ENCODE peak calls at places on chromosome 9, in eight cellular contexts. T, L, Q, X, F, O, V and J are unnamed samples.

GRCh38 chr9:90142580-90142979 is 500.0 kb downstream of the DIRAS2 start:
- DNase-seq in T (peak), L (peak), Q (no peak), X (peak), F (no peak), O (peak), V (peak), J (peak)

GRCh38 chr9:99356512-99356971 is 134.5 kb downstream of the SEC61B start:
- DNase-seq in T (no peak), L (peak), Q (no peak), X (no peak), F (no peak), O (no peak), V (no peak), J (no peak)

GRCh38 chr9:133587466-133587865 is 21.7 kb downstream of the FAM163B start:
- DNase-seq in T (no peak), L (no peak), Q (no peak), X (no peak), F (no peak), O (no peak), V (no peak), J (no peak)

GRCh38 chr9:105438136-105438839 is 9.5 kb upstream of the FSD1L start:
- DNase-seq in T (no peak), L (no peak), Q (no peak), X (no peak), F (no peak), O (no peak), V (no peak), J (no peak)

GRCh38 chr9:110802416-110803035 is 133.9 kb downstream of the MUSK start:
- DNase-seq in T (no peak), L (no peak), Q (peak), X (no peak), F (no peak), O (no peak), V (no peak), J (no peak)

GRCh38 chr9:81183763-81184162 is 505.6 kb downstream of the TLE1 start:
- DNase-seq in T (no peak), L (no peak), Q (peak), X (no peak), F (no peak), O (no peak), V (no peak), J (no peak)

GRCh38 chr9:105979359-105979758 is 285.0 kb downstream of the TMEM38B start:
- DNase-seq in T (no peak), L (no peak), Q (no peak), X (no peak), F (no peak), O (no peak), V (no peak), J (no peak)

GRCh38 chr9:673264-673965 is 168.1 kb upstream of the DMRT1 start:
- DNase-seq in T (no peak), L (no peak), Q (no peak), X (no peak), F (no peak), O (no peak), V (no peak), J (no peak)

GRCh38 chr9:131675437-131676022 is 64.3 kb downstream of the RAPGEF1 start:
- DNase-seq in T (no peak), L (no peak), Q (no peak), X (no peak), F (no peak), O (no peak), V (no peak), J (no peak)

GRCh38 chr9:122444366-122444765 is 33.4 kb downstream of the OR1J1 start:
- DNase-seq in T (no peak), L (no peak), Q (peak), X (no peak), F (no peak), O (no peak), V (no peak), J (no peak)

GRCh38 chr9:123835821-123836220 is 94.1 kb downstream of the DENND1A start:
- DNase-seq in T (no peak), L (no peak), Q (no peak), X (no peak), F (no peak), O (no peak), V (no peak), J (no peak)

DNA sequence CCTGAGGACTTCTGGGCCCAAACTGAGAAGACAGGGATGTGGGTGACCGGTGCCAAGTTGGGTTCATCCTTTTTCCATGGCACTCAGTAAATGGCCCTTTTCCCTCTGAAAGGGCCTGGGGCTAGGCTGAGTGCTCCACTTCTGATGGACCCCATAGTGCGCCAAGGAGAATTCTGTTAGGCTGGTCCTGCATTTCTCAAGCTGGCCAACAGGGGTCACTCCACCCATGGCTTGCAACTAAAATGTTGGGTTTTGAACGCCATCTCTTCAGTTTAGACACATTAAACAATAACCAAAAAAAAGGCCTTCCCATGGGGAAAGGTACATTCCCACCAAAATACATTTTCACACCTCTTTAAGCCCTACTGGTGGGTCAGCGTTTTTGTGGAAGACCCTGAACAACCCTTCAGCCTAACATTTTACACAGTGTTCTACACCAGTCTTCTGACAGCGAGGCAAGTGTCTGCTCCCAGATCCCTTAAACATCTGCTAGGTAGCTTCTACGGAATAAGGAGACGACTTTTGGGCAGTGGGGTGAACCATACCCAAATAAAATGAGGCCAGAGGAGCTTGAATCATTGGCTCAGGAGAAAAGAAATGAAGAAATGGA is 27.3 kb downstream of the CNTFR start:
- DNase-seq in T (no peak), L (no peak), Q (no peak), X (no peak), F (no peak), O (no peak), V (no peak), J (no peak)
- TF ChIP-seq CTCF in T (peak), L (peak), Q (peak), X (peak), F (peak), O (peak), V (peak), J (peak)

DNA sequence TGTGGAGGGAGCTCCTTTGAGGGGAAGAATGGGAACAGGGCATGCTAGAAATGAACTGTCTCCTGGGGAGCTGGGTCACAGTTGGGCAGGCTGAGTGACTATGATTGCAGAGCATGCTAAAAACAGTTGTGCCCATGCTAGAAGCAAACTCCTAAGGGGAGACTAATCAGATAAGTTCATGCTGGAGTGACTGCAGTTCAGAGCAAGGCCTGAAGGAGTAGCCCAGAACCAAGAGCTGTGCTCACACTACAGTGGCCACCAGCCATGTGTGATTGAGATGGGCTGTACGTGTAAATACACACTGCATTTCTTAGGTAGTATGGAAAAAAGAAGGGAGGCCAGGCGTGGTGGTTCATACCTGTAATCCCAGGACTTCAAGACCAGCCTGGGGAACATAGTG is 10.3 kb upstream of the AK1 start:
- DNase-seq in T (no peak), L (no peak), Q (no peak), X (no peak), F (no peak), O (no peak), V (peak), J (no peak)
- TF ChIP-seq CTCF in T (peak), L (no peak), Q (no peak), X (no peak), F (peak), O (peak), V (no peak), J (peak)

GRCh38 chr9:33817327-33818166 is 587 bp downstream of the UBE2R2 start:
- DNase-seq in T (peak), L (peak), Q (peak), X (peak), F (peak), O (peak), V (peak), J (no peak)
- TF ChIP-seq CTCF in T (no peak), L (peak), Q (peak), X (no peak), F (peak), O (peak), V (peak), J (no peak)

GRCh38 chr9:127283917-127284316 is 19.3 kb downstream of the GARNL3 start:
- DNase-seq in T (no peak), L (no peak), Q (peak), X (peak), F (no peak), O (peak), V (no peak), J (no peak)
- TF ChIP-seq CTCF in T (no peak), L (no peak), Q (peak), X (no peak), F (no peak), O (peak), V (peak), J (peak)

DNA sequence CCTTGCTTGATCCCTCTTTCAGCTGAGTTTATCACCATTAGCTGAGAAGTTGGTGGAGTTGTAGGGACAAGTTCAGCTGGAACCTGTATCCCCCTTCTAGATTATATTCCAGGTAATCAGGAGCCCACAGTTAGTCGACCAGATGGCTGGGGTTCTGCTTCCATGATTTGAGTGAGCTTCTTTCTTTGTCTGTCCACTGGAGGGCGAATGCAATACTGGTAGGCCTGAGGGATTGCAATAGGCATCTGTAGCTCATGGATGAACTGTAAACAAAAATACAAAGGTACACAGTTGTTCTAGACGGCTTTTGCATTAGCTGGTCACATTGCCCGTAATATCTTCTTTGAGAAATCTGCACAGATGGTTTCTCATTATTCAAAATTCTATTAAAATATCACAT is 88.9 kb downstream of the PCSK5 start:
- DNase-seq in T (no peak), L (no peak), Q (no peak), X (no peak), F (no peak), O (peak), V (peak), J (no peak)
- TF ChIP-seq CTCF in T (no peak), L (no peak), Q (peak), X (no peak), F (no peak), O (peak), V (peak), J (peak)

DNA sequence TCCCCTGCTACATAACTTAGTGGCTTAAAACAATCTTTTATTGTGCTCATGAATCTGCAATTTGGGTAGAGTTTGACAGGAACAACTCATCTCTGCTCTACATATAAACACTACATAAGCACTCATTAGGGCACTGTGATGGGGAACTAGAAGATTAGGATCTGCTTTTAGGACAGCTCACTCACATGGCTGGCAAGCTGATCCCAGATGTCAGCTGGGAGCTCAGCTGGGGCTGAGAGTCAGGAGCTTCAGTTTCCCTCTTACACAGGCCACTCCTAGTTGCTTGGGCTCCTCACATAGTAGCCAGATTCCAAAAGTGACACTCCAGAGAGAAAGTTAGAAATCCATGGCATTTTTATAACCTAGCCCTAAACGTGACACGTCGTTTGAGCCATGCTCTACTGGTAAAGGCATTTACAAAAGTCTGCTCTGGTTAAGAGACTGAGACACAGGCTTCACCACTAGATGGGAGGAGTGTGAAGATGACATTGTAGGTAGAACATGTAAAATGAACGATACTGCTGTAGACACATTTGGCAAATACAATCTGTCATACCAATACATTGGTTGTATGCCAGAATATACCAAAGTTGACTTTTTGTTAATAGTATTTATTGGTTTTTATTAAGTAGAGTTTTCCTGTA is 23.6 kb downstream of the SCAI start:
- DNase-seq in T (no peak), L (no peak), Q (no peak), X (no peak), F (no peak), O (peak), V (no peak), J (no peak)
- TF ChIP-seq CTCF in T (no peak), L (no peak), Q (peak), X (peak), F (no peak), O (peak), V (no peak), J (no peak)

DNA sequence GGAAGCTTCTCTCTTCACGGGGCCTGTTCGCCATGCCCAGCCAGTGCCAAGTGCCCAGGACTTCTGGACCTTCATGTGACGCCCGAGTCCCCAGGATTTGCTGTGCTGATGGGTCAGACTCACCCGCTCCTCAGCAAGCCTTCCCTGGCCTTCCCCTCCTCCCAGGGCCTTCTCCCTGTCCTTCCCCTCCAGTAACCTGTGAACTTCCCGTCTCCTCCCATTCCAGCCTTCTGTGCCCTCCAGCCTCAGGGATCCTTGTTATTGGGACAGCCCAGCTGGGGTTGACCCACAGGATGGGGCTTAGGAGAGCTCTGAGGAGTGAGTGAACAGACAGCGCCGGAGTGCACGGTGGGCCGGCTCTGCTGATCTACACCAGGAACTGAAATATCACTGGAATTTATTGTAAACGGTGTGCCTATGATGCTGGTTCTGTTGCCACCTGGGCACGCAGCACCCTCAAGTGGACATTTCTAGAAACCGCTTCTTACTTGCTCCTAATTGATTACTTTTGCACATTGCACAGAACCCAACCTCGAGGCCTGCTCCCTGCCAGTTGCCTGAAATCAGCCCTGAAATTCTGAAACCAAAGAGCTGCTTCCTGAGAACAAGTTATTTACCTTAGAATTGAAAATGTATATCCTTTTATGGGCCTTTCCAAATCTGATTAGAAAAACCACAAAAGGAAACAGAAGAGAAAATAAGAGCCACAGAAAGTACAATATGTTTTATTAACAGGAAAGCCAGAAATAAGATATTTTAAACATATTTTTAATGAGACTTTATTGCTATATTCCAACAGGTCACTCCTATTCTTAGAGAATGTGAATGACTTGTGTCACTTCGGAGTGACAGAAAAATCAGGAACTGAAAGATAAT is 1.6 kb downstream of the SPAAR start:
- DNase-seq in T (no peak), L (peak), Q (no peak), X (no peak), F (peak), O (peak), V (peak), J (no peak)
- TF ChIP-seq CTCF in T (no peak), L (peak), Q (peak), X (peak), F (peak), O (peak), V (peak), J (peak)

GRCh38 chr9:95104088-95104960 is 213.2 kb downstream of the FANCC start:
- DNase-seq in T (no peak), L (no peak), Q (no peak), X (no peak), F (no peak), O (no peak), V (no peak), J (no peak)

GRCh38 chr9:95102001-95102433 is 215.5 kb downstream of the FANCC start:
- DNase-seq in T (no peak), L (no peak), Q (no peak), X (no peak), F (no peak), O (no peak), V (no peak), J (no peak)

GRCh38 chr9:95102572-95102971 is 214.9 kb downstream of the FANCC start:
- DNase-seq in T (no peak), L (no peak), Q (no peak), X (no peak), F (no peak), O (no peak), V (no peak), J (no peak)

GRCh38 chr9:95104966-95105365 is 212.5 kb downstream of the FANCC start:
- DNase-seq in T (no peak), L (no peak), Q (no peak), X (no peak), F (no peak), O (no peak), V (no peak), J (no peak)

DNA sequence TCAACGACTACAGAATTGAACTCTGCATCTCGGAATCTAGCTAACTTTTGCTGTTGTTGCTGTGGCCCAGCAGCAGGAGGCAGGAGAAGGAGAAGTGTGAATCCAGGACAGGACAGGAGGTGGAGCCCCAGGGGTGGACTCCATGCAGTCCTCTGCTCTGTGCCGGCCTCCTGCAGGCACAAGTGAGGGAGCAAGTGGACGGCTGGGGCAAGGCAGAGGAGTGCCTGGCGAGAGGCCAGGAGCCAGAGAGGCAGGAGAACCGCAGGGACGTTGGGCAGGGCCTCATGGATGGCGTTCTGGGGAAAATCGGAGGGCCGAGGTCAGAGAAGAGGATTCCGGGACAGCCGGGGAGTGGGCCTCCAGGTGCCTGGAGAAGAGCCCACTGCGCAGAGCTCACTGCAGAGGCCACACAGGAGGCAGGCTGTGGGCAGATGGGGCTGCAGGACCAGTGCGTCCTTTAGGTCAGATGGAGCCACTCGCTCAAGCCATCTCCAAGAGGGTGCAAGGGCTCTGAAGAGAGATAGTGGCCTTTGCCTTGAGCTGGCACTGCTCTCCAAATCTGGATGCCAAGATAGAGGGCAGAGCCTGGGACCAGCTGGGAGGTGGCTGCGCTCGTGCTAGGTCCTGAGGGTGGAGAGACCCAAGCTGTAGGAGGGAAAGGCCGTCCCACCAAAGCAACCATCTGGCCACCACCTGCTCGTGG is 214.0 kb downstream of the FANCC start:
- DNase-seq in T (no peak), L (no peak), Q (no peak), X (no peak), F (no peak), O (peak), V (no peak), J (no peak)
- TF ChIP-seq CTCF in T (no peak), L (no peak), Q (no peak), X (no peak), F (no peak), O (peak), V (peak), J (no peak)

DNA sequence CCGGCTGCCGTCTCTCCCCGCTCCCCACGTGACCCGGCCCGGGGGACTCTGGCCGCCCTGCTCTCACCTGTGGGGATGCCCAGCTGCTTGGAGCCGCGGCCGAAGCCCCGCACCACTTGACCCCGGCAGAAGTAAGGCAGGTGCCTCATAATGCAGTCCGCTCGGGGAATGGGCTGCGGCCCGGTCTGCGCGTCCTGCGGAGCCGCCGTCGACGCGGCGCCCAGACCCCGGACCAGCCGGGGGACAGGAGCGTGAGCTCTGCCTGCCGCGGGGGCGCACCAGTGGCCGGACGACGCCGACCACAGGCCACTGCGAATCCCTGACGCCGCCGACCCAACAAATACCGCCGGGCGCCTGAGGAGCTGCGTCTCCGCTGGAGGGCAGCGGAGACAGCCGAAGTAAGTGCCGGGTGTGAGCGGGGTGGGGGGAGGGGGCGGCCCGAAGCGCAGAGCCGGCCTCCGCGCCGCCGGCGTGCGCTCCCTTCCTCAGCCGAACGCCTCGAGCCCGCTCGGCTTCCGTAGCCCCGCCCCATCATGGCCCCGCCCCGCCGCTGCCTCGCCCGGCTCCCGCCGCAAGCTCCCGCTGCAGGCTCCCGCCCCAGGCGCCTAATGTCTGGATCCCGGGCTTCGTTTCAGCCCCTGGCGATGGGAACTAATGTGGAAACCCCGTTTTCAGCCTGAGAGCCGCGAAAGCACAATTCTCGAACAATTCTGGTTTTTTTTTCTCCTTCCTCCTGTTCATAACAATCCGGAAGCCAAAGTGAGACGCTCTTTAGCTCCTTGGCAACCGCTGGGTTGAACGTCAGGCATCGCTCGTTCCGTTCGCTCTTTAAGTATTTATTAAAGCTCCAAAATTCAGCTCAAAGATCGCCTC is at the start of gene RFK:
- DNase-seq in T (peak), L (peak), Q (peak), X (peak), F (peak), O (peak), V (peak), J (peak)
- TF ChIP-seq CTCF in T (no peak), L (peak), Q (peak), X (no peak), F (peak), O (peak), V (peak), J (peak)